ENCODE peak calls at places on chromosomes 5 and 9, in four cellular contexts. One of them, this sample, is unnamed.

GRCh38 chr9:133377721-133378216 is 1.6 kb downstream of the STKLD1 start:
- DNase-seq in colonic mucosa: no peak
- DNase-seq in adipocyte: peak
- DNase-seq in putamen: no peak
- DNase-seq in this sample: peak

GRCh38 chr9:22279621-22280020 is 167.0 kb upstream of the DMRTA1 start:
- DNase-seq in colonic mucosa: no peak
- DNase-seq in adipocyte: no peak
- DNase-seq in putamen: no peak
- DNase-seq in this sample: no peak

GRCh38 chr5:56983593-56984361 is 31.9 kb upstream of the MIER3 start:
- DNase-seq in adipocyte: no peak
- DNase-seq in colonic mucosa: no peak
- DNase-seq in putamen: no peak
- DNase-seq in this sample: no peak

GRCh38 chr5:174348582-174348981 is 303.1 kb downstream of the NSG2 start:
- DNase-seq in adipocyte: peak
- DNase-seq in putamen: no peak
- DNase-seq in colonic mucosa: no peak
- DNase-seq in this sample: no peak

GRCh38 chr9:119853126-119853525 is 483.9 kb upstream of the BRINP1 start:
- DNase-seq in adipocyte: no peak
- DNase-seq in colonic mucosa: no peak
- DNase-seq in putamen: no peak
- DNase-seq in this sample: no peak

GRCh38 chr9:110928604-110929003 is 109.7 kb downstream of the LPAR1 start:
- DNase-seq in adipocyte: no peak
- DNase-seq in putamen: no peak
- DNase-seq in colonic mucosa: no peak
- DNase-seq in this sample: no peak

GRCh38 chr5:2740849-2741555 is 10.5 kb downstream of the IRX2 start:
- DNase-seq in adipocyte: no peak
- DNase-seq in putamen: no peak
- DNase-seq in colonic mucosa: no peak
- DNase-seq in this sample: no peak

GRCh38 chr5:73306741-73307275 is 133.8 kb downstream of the TMEM174 start:
- DNase-seq in adipocyte: no peak
- DNase-seq in putamen: no peak
- DNase-seq in colonic mucosa: no peak
- DNase-seq in this sample: no peak

GRCh38 chr5:53023969-53024368 is 34.8 kb downstream of the ITGA2 start:
- DNase-seq in putamen: no peak
- DNase-seq in colonic mucosa: no peak
- DNase-seq in adipocyte: peak
- DNase-seq in this sample: peak

GRCh38 chr5:88660326-88660946 is 222.5 kb downstream of the MEF2C start:
- DNase-seq in adipocyte: no peak
- DNase-seq in colonic mucosa: no peak
- DNase-seq in putamen: no peak
- DNase-seq in this sample: no peak

GRCh38 chr5:57937501-57937900 is 454.9 kb upstream of the ACTBL2 start:
- DNase-seq in putamen: no peak
- DNase-seq in colonic mucosa: no peak
- DNase-seq in adipocyte: peak
- DNase-seq in this sample: no peak

GRCh38 chr9:24961787-24962186 is 416.1 kb upstream of the IZUMO3 start:
- DNase-seq in putamen: no peak
- DNase-seq in adipocyte: no peak
- DNase-seq in colonic mucosa: no peak
- DNase-seq in this sample: no peak

GRCh38 chr9:114989600-114990410 is 59.4 kb upstream of the TNFSF8 start:
- DNase-seq in adipocyte: no peak
- DNase-seq in putamen: no peak
- DNase-seq in colonic mucosa: no peak
- DNase-seq in this sample: no peak

GRCh38 chr9:36191696-36192095 is 975 bp downstream of the CLTA start:
- DNase-seq in putamen: no peak
- DNase-seq in adipocyte: peak
- DNase-seq in colonic mucosa: no peak
- DNase-seq in this sample: no peak

GRCh38 chr9:86097510-86098224 is 1.7 kb downstream of the GOLM1 start:
- DNase-seq in adipocyte: no peak
- DNase-seq in putamen: no peak
- DNase-seq in colonic mucosa: peak
- DNase-seq in this sample: no peak

GRCh38 chr9:33233659-33234335 is 6.2 kb upstream of the SPINK4 start:
- DNase-seq in putamen: no peak
- DNase-seq in adipocyte: peak
- DNase-seq in colonic mucosa: peak
- DNase-seq in this sample: peak

GRCh38 chr9:96487949-96488348 is 38.0 kb downstream of the HABP4 start:
- DNase-seq in colonic mucosa: no peak
- DNase-seq in putamen: peak
- DNase-seq in adipocyte: no peak
- DNase-seq in this sample: peak

GRCh38 chr5:108655750-108656450 is 91.8 kb upstream of the FER start:
- DNase-seq in putamen: no peak
- DNase-seq in adipocyte: peak
- DNase-seq in colonic mucosa: no peak
- DNase-seq in this sample: no peak

GRCh38 chr9:134575103-134575816 is 66.3 kb upstream of the COL5A1 start:
- DNase-seq in adipocyte: no peak
- DNase-seq in colonic mucosa: peak
- DNase-seq in putamen: no peak
- DNase-seq in this sample: no peak

GRCh38 chr5:62731011-62731410 is 152.4 kb downstream of the LRRC70 start:
- DNase-seq in putamen: no peak
- DNase-seq in colonic mucosa: no peak
- DNase-seq in adipocyte: no peak
- DNase-seq in this sample: no peak

GRCh38 chr5:132444841-132445639 is 45.5 kb downstream of the IRF1 start:
- DNase-seq in adipocyte: no peak
- DNase-seq in putamen: no peak
- DNase-seq in colonic mucosa: no peak
- DNase-seq in this sample: no peak

GRCh38 chr9:75152416-75152815 is 64.1 kb downstream of the OSTF1 start:
- DNase-seq in putamen: no peak
- DNase-seq in colonic mucosa: no peak
- DNase-seq in adipocyte: no peak
- DNase-seq in this sample: no peak

GRCh38 chr5:39119404-39120051 is 45.3 kb upstream of the RICTOR start:
- DNase-seq in adipocyte: no peak
- DNase-seq in colonic mucosa: no peak
- DNase-seq in putamen: no peak
- DNase-seq in this sample: no peak

GRCh38 chr9:38423273-38423938 is 848 bp downstream of the IGFBPL1 start:
- DNase-seq in putamen: no peak
- DNase-seq in adipocyte: no peak
- DNase-seq in colonic mucosa: no peak
- DNase-seq in this sample: no peak

GRCh38 chr9:98991981-98992884 is 48.5 kb downstream of the COL15A1 start:
- DNase-seq in colonic mucosa: no peak
- DNase-seq in putamen: no peak
- DNase-seq in adipocyte: no peak
- DNase-seq in this sample: no peak

GRCh38 chr5:83253731-83254130 is 176.4 kb downstream of the XRCC4 start:
- DNase-seq in colonic mucosa: no peak
- DNase-seq in putamen: no peak
- DNase-seq in adipocyte: peak
- DNase-seq in this sample: no peak

GRCh38 chr9:105401651-105402050 is 46.2 kb upstream of the FSD1L start:
- DNase-seq in colonic mucosa: no peak
- DNase-seq in putamen: no peak
- DNase-seq in adipocyte: peak
- DNase-seq in this sample: peak

GRCh38 chr9:98637381-98637780 is 71.4 kb downstream of the GABBR2 start:
- DNase-seq in colonic mucosa: no peak
- DNase-seq in putamen: no peak
- DNase-seq in adipocyte: no peak
- DNase-seq in this sample: no peak

GRCh38 chr5:132456553-132457361 is 33.8 kb downstream of the IRF1 start:
- DNase-seq in colonic mucosa: no peak
- DNase-seq in adipocyte: peak
- DNase-seq in putamen: no peak
- DNase-seq in this sample: no peak

GRCh38 chr5:95861221-95861857 is 38.8 kb upstream of the GLRX start:
- DNase-seq in adipocyte: peak
- DNase-seq in colonic mucosa: peak
- DNase-seq in putamen: peak
- DNase-seq in this sample: peak